ENCODE peak calls at places on chromosome 18, in four cellular contexts. One of them, this sample, is unnamed.

GRCh38 chr18:13266208-13267100 is 47.9 kb downstream of the LDLRAD4 start:
- DNase-seq in BE2C: no peak
- DNase-seq in NCI-H69: peak; percentile 21
- DNase-seq in endothelial cell: no peak
- DNase-seq in this sample: no peak

GRCh38 chr18:35143615-35144596 is 96.9 kb upstream of the ZNF397 start:
- DNase-seq in BE2C: peak; percentile 51
- DNase-seq in NCI-H69: peak; percentile 100
- DNase-seq in endothelial cell: peak; percentile 55
- DNase-seq in this sample: peak; percentile 58

GRCh38 chr18:9989481-9989880 is 75.7 kb downstream of the VAPA start:
- DNase-seq in BE2C: no peak
- DNase-seq in NCI-H69: peak; percentile 58
- DNase-seq in endothelial cell: no peak
- DNase-seq in this sample: no peak

GRCh38 chr18:48222118-48222517 is 187.1 kb downstream of the ZBTB7C start:
- DNase-seq in BE2C: peak; percentile 65
- DNase-seq in NCI-H69: peak; percentile 100
- DNase-seq in endothelial cell: no peak
- DNase-seq in this sample: peak; percentile 94

GRCh38 chr18:26089247-26090129 is 925 bp downstream of the SS18 start:
- DNase-seq in BE2C: peak; percentile 5
- DNase-seq in NCI-H69: peak; percentile 73
- DNase-seq in endothelial cell: no peak
- DNase-seq in this sample: peak; percentile 62

GRCh38 chr18:45745817-45746461 is 22.0 kb downstream of the SLC14A1 start:
- DNase-seq in BE2C: no peak
- DNase-seq in NCI-H69: peak; percentile 69
- DNase-seq in endothelial cell: no peak
- DNase-seq in this sample: peak; percentile 43

GRCh38 chr18:2901405-2901989 is 54.7 kb downstream of the EMILIN2 start:
- DNase-seq in BE2C: no peak
- DNase-seq in NCI-H69: no peak
- DNase-seq in endothelial cell: no peak
- DNase-seq in this sample: no peak

GRCh38 chr18:71529708-71530303 is 1014.3 kb downstream of the CBLN2 start:
- DNase-seq in BE2C: no peak
- DNase-seq in NCI-H69: peak; percentile 42
- DNase-seq in endothelial cell: no peak
- DNase-seq in this sample: no peak

GRCh38 chr18:55470826-55471225 is 117.2 kb downstream of the TCF4 start:
- DNase-seq in BE2C: no peak
- DNase-seq in NCI-H69: no peak
- DNase-seq in endothelial cell: no peak
- DNase-seq in this sample: peak; percentile 36